ENCODE peak calls at places on chromosomes 12 and 14, in four cellular contexts. T is pancreas, S is psoas muscle, R is GM10248. P is an unnamed sample.

GRCh38 chr12:57823908-57824640 is 5.5 kb upstream of the AVIL start:
- DNase-seq in T (no peak), S (no peak), R (no peak), P (no peak)

GRCh38 chr14:105257464-105257863 is 9.1 kb downstream of the BTBD6 start:
- DNase-seq in T (no peak), R (no peak), S (no peak), P (no peak)

GRCh38 chr12:127942981-127943380 is 324.0 kb upstream of the TMEM132C start:
- DNase-seq in T (no peak), S (no peak), R (no peak), P (no peak)

GRCh38 chr14:73386342-73386741 is 72.0 kb downstream of the NUMB start:
- DNase-seq in R (no peak), S (no peak), T (no peak), P (no peak)

GRCh38 chr12:13603951-13604350 is 377.5 kb downstream of the GRIN2B start:
- DNase-seq in S (no peak), T (no peak), R (no peak), P (no peak)

GRCh38 chr14:34222867-34223266 is 239.2 kb downstream of the SPTSSA start:
- DNase-seq in T (no peak), R (no peak), S (no peak), P (no peak)

GRCh38 chr14:20455355-20456300 is 602 bp downstream of the APEX1 start:
- DNase-seq in S (peak), R (peak), T (no peak), P (peak)

GRCh38 chr12:34406228-34406995 is 384.1 kb downstream of the ALG10 start:
- DNase-seq in S (peak), T (peak), R (peak), P (no peak)

GRCh38 chr14:28762290-28762948 is 4.2 kb upstream of the FOXG1 start:
- DNase-seq in T (no peak), S (no peak), R (no peak), P (no peak)

GRCh38 chr12:75756112-75756511 is 244.7 kb upstream of the KRR1 start:
- DNase-seq in T (no peak), R (no peak), S (no peak), P (no peak)

GRCh38 chr12:92971869-92972524 is 42.9 kb upstream of the EEA1 start:
- DNase-seq in R (no peak), T (no peak), S (no peak), P (peak)

GRCh38 chr14:74698471-74698870 is 14.4 kb downstream of the AREL1 start:
- DNase-seq in R (no peak), S (no peak), T (no peak), P (no peak)

GRCh38 chr14:68285421-68286179 is 466.0 kb downstream of the RAD51B start:
- DNase-seq in S (no peak), T (no peak), R (no peak), P (no peak)

GRCh38 chr12:114920828-114921579 is 237.0 kb upstream of the TBX3 start:
- DNase-seq in T (no peak), R (no peak), S (no peak), P (no peak)

GRCh38 chr12:12381982-12382381 is 25.1 kb downstream of the BORCS5 start:
- DNase-seq in R (no peak), S (no peak), T (no peak), P (no peak)

GRCh38 chr12:48054955-48055821 is 50.7 kb downstream of the SENP1 start:
- DNase-seq in T (no peak), S (no peak), R (no peak), P (no peak)

GRCh38 chr12:48817957-48818830 is at the start of gene CACNB3:
- DNase-seq in R (peak), S (peak), T (peak), P (no peak)

GRCh38 chr12:113227169-113227568 is 5.9 kb downstream of the TPCN1 start:
- DNase-seq in R (no peak), T (no peak), S (peak), P (no peak)

GRCh38 chr12:132275110-132275531 is 54.3 kb downstream of the GALNT9 start:
- DNase-seq in R (no peak), T (peak), S (no peak), P (no peak)

GRCh38 chr12:107308310-107308709 is 215.0 kb upstream of the CRY1 start:
- DNase-seq in R (no peak), S (no peak), T (no peak), P (no peak)

GRCh38 chr12:123076604-123077297 is 74.1 kb downstream of the PITPNM2 start:
- DNase-seq in T (no peak), S (no peak), R (peak), P (no peak)

GRCh38 chr12:67068773-67069450 is 200.2 kb upstream of the CAND1 start:
- DNase-seq in S (peak), R (peak), T (peak), P (no peak)

GRCh38 chr12:67070307-67070600 is 198.9 kb upstream of the CAND1 start:
- DNase-seq in R (no peak), S (no peak), T (no peak), P (no peak)

GRCh38 chr12:67068204-67068731 is 200.9 kb upstream of the CAND1 start:
- DNase-seq in S (no peak), R (peak), T (no peak), P (no peak)

GRCh38 chr12:67070604-67071003 is 198.6 kb upstream of the CAND1 start:
- DNase-seq in R (no peak), S (no peak), T (no peak), P (no peak)

DNA sequence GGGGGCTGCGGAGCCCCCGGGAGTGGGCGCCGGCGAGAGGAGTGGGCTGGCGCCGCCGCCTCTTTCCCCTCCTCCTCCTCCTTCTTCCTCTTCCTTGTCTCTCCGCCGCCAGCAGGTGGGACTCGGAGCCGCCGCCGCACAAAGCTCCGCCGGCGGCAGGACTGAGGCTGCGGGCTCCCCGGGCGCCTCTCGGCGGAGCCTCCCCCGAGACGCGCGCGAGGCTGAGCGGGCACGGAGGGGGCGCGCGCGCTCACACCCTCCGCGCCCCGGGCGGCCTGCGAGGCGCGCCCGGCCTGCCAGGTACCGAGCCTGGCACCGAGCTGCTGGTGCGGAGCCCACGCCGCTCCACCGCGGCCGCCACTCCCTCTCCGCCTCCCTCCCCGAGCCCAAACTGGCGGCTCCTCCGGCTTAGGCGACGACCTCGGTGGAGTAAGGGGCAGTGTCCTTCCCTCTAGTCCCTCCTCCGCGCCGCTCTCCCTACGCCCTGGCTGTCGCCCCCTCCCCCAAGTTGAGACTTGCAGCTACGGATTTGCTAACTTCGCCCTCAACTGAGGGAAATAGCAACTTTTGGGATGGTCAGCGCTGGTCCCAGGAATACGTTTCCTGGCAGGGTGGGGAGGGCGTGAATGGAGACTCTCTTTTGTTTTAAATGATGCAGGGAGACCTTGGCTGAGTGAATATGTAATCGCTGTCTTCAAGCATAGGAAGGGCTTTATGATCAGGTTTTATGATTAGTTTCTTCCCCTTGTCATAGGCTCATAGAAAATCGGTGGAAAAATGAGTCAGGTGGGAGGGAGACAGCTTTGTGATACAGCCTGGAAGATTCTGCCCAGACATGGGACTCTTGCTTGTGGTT is 199.5 kb upstream of the CAND1 start:
- DNase-seq in R (peak), T (peak), S (peak), P (no peak)
- TF ChIP-seq CTCF in R (no peak), T (no peak), S (no peak), P (no peak)

DNA sequence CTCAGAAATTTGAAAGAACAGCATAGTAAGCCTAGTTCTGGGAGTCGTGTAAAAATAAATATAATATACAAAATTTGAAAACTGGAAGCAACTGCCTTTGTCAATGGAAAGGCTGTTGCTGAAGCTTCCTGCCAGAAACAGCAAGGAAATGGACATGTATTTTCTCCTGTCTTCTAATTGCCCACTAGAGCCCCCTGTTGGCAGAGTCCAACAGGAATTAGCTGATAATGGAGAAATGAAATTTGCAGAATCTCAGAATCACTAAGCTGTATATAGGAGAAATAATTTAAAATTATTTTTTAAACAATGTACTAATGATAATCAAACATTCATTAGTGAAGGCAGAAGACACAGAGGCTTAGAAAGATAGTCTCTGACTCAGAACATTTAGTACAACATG is 414.8 kb downstream of the SLC6A15 start:
- DNase-seq in R (no peak), S (no peak), T (no peak), P (no peak)
- TF ChIP-seq CTCF in R (no peak), S (no peak), T (no peak), P (peak)

GRCh38 chr14:55533960-55534359 is 46.0 kb upstream of the KTN1 start:
- DNase-seq in R (no peak), S (no peak), T (no peak), P (no peak)

GRCh38 chr14:55530464-55530863 is 49.5 kb upstream of the KTN1 start:
- DNase-seq in T (no peak), S (no peak), R (no peak), P (no peak)

GRCh38 chr14:55536208-55536708 is 43.7 kb upstream of the KTN1 start:
- DNase-seq in R (no peak), T (no peak), S (no peak), P (no peak)

GRCh38 chr14:55535521-55536207 is 44.3 kb upstream of the KTN1 start:
- DNase-seq in S (no peak), R (no peak), T (no peak), P (no peak)

GRCh38 chr14:55532645-55533309 is 47.2 kb upstream of the KTN1 start:
- DNase-seq in T (no peak), S (no peak), R (no peak), P (no peak)
- TF ChIP-seq CTCF in T (no peak), S (no peak), R (no peak), P (no peak)

DNA sequence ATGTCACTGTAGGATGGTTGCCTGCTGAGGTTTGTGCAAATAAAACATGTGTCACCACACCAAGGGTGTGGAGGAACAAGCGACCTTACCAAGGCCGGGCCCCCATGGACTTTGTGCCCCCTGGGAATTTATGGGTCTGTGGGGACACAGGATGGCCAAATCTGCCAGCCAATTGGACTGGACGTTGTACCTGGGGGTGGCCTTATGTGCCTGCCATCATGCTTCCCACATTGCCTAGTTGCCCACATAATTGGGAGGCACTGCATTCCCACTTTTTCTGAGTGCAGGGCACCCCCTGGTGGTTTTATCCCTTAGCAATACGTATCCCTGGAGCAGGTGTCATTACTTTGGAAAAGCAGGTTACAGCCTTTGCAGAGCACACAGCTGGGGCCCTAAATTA is 92.6 kb upstream of the TMPO start:
- DNase-seq in R (no peak), S (no peak), T (no peak), P (no peak)
- TF ChIP-seq CTCF in R (no peak), S (no peak), T (no peak), P (peak)

GRCh38 chr12:71548906-71549305 is 109.3 kb downstream of the LGR5 start:
- DNase-seq in S (no peak), T (no peak), R (no peak), P (no peak)

GRCh38 chr12:71551529-71551928 is 111.9 kb downstream of the LGR5 start:
- DNase-seq in T (no peak), S (no peak), R (no peak), P (peak)

GRCh38 chr12:71541583-71541982 is 102.0 kb downstream of the LGR5 start:
- DNase-seq in T (no peak), S (no peak), R (no peak), P (no peak)

GRCh38 chr12:71546322-71546861 is 106.8 kb downstream of the LGR5 start:
- DNase-seq in T (no peak), S (no peak), R (peak), P (no peak)
- TF ChIP-seq CTCF in T (no peak), S (no peak), R (no peak), P (no peak)

GRCh38 chr12:99658950-99659349 is 11.4 kb downstream of the GARIN6 start:
- DNase-seq in R (no peak), S (no peak), T (no peak), P (no peak)
- TF ChIP-seq CTCF in R (peak), S (peak), T (no peak), P (no peak)

P was measured in AG09319.